ENCODE peak calls at places on chromosome 6, in five cellular contexts. L is GM12892, A is K562, H is HepG2, Y is GM12878. I is an unnamed sample.

GRCh38 chr6:82588020-82588419 is 224.4 kb downstream of the TPBG start:
- DNase-seq in L (no peak), A (no peak), H (no peak), Y (no peak), I (no peak)

GRCh38 chr6:168408504-168409136 is 32.4 kb upstream of the SMOC2 start:
- DNase-seq in L (no peak), A (no peak), H (no peak), Y (no peak), I (no peak)

GRCh38 chr6:20770776-20771175 is 236.5 kb downstream of the CDKAL1 start:
- DNase-seq in L (no peak), A (no peak), H (no peak), Y (no peak), I (no peak)

GRCh38 chr6:5905431-5906339 is 101.0 kb downstream of the NRN1 start:
- DNase-seq in L (no peak), A (no peak), H (no peak), Y (no peak), I (no peak)

GRCh38 chr6:159043236-159043635 is 1.6 kb downstream of the TAGAP start:
- DNase-seq in L (no peak), A (no peak), H (no peak), Y (no peak), I (no peak)

GRCh38 chr6:31898200-31899011 is 908 bp upstream of the EHMT2 start:
- DNase-seq in L (no peak), A (no peak), H (peak), Y (no peak), I (no peak)

GRCh38 chr6:144485531-144485930 is 200.4 kb downstream of the UTRN start:
- DNase-seq in L (no peak), A (no peak), H (no peak), Y (no peak), I (no peak)

GRCh38 chr6:57072108-57072507 is 17.9 kb upstream of the ZNF451 start:
- DNase-seq in L (no peak), A (no peak), H (no peak), Y (no peak), I (no peak)

GRCh38 chr6:120996340-120996739 is 337.9 kb downstream of the TBC1D32 start:
- DNase-seq in L (no peak), A (no peak), H (no peak), Y (no peak), I (no peak)

GRCh38 chr6:168637853-168638252 is 196.9 kb downstream of the SMOC2 start:
- DNase-seq in L (no peak), A (no peak), H (no peak), Y (no peak), I (no peak)

GRCh38 chr6:53246924-53247323 is 98.3 kb upstream of the GCM1 start:
- DNase-seq in L (no peak), A (no peak), H (no peak), Y (no peak), I (no peak)

GRCh38 chr6:44257007-44257752 is at the start of gene SLC35B2:
- DNase-seq in L (peak), A (peak), H (peak), Y (no peak), I (no peak)

GRCh38 chr6:87139236-87139635 is 16.1 kb upstream of the ZNF292 start:
- DNase-seq in L (no peak), A (peak), H (peak), Y (no peak), I (no peak)

GRCh38 chr6:47405273-47405672 is 72.3 kb upstream of the CD2AP start:
- DNase-seq in L (no peak), A (no peak), H (no peak), Y (no peak), I (no peak)

GRCh38 chr6:9634776-9635175 is 780.1 kb downstream of the TFAP2A start:
- DNase-seq in L (no peak), A (no peak), H (no peak), Y (no peak), I (no peak)

GRCh38 chr6:37990762-37991525 is 171.4 kb downstream of the ZFAND3 start:
- DNase-seq in L (no peak), A (no peak), H (no peak), Y (no peak), I (no peak)

GRCh38 chr6:139972116-139972515 is 597.7 kb upstream of the CITED2 start:
- DNase-seq in L (no peak), A (no peak), H (no peak), Y (no peak), I (no peak)

GRCh38 chr6:139970591-139970991 is 596.1 kb upstream of the CITED2 start:
- DNase-seq in L (no peak), A (no peak), H (no peak), Y (no peak), I (no peak)

GRCh38 chr6:139979021-139979721 is 604.7 kb upstream of the CITED2 start:
- DNase-seq in L (no peak), A (no peak), H (no peak), Y (no peak), I (no peak)

GRCh38 chr6:139977887-139978332 is 603.5 kb upstream of the CITED2 start:
- DNase-seq in L (no peak), A (no peak), H (peak), Y (no peak), I (no peak)

DNA sequence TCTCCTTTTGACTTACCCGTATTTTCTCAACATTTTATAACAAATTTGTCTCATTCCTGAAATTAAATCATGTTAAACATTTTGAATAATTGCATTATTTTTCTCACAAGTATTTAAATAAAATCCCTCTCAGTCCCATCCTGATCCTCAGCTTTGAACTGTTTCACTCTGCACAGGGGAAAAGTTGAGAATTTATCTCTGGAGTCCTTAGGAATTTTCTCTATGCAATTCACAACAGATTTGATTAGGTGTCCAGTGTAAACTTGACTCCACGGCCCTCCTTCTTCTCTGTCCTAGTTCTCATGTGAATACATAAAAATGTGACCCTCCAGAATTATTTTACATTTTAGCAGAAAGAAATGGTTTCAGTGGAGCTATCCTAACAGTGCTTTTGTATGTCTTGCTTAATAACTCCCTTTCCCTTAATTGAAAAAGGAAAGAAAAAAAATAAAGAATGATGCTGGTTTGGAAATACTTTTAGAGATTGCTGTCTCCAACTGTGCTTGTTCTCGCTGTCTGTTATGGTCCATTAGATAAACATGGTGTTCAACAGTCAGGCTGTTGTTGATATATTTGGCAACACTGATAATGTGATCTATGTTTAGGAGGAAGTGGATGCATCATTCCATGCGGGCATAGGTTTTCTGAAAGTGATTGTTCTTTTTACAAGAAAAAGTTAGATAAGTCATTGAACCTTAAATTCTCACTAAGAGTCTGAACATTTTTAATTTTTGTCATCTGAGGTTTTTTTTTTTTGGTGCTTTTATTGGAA is 599.3 kb upstream of the CITED2 start:
- DNase-seq in L (no peak), A (no peak), H (no peak), Y (no peak), I (no peak)
- TF ChIP-seq POLR2AphosphoS5 in L (no peak), A (peak), H (no peak), Y (no peak), I (no peak)

GRCh38 chr6:43019152-43019551 is 2.3 kb upstream of the RRP36 start:
- DNase-seq in L (no peak), A (no peak), H (no peak), Y (no peak), I (no peak)

GRCh38 chr6:43016935-43017334 is 2.9 kb downstream of the KLHDC3 start:
- DNase-seq in L (no peak), A (no peak), H (no peak), Y (no peak), I (no peak)

GRCh38 chr6:43020847-43021246 is 576 bp upstream of the RRP36 start:
- DNase-seq in L (no peak), A (no peak), H (no peak), Y (no peak), I (no peak)

GRCh38 chr6:43020052-43020705 is 1.2 kb upstream of the RRP36 start:
- DNase-seq in L (no peak), A (no peak), H (no peak), Y (no peak), I (no peak)

DNA sequence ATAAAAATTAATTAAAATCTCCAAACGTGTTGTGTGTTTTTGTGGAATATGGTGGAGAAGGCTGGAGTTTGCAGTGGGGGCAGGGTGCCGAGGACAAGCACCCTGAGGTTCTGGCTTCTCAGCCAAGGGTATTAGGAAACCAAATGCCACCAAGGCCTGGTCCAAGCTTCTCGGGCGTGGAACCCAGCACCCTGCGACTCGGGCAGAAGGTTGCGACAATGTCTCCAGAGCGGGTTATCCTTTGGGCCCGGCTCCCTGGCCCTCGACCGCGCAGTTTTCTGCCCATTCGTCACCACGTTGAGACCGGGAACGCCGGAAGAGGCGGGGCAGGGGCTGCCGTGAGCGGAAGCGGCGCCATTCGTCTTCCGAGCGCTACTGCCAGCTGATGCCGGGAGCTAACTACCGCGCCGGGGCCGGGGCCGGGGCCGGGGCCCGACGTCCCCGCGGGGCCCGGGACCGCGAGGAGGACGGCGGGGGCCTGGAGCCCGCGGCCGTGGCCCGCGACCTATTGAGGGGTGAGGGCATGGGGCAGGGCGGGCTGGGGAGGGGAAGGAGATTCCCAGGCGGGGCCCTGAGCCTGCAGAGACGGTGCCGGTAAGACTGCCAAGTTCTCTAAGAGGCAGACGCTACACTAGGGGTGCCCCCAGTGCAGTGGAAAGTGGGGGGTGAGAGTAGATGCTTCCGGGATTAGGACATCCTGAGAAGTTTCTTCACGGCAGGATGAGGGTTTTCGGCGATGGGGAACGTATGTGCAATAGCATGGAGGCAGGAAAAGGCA is at the start of gene RRP36:
- DNase-seq in L (peak), A (peak), H (peak), Y (no peak), I (peak)
- TF ChIP-seq POLR2A in L (peak), A (peak), H (peak), Y (peak), I (peak)

DNA sequence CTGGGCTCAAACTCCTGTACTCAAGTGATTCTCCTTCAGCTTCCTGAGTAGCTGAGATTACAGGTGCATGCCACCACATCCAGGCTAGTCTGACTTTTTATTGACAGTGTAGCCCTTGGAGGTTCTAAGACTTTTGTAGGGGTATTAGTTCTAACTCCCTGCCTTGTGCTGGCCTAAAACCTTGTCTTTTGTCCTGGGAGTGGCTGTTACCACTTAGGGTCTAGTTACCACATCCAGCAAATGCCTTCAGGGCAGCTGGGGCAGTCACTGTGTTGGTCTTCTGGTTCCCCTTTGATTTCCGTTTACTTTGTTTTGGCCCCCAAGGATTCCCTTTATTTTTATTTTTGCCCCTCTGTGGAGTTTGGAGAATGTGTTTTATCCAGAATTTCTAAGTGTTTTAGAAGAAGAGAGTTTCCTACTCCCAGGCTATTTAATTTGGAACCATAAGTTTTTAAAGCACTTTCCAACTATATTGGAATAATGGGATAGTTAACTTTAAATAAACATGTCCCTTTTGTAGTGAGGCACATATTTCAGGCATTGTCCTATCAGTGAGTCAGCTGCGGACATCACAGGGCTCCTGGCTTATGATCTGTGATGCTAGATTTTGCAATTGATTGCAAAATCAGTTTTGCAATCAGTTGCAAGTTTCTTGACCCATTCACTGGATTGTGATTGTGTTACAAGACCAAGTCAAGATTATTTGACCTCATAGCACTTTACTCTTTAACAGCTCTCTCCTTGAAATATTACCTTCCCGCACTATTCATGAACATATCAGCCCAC is 25.0 kb downstream of the IL22RA2 start:
- DNase-seq in L (no peak), A (no peak), H (peak), Y (no peak), I (no peak)
- TF ChIP-seq TAF1 in L (no peak), A (no peak), H (no peak), Y (no peak), I (no peak)

DNA sequence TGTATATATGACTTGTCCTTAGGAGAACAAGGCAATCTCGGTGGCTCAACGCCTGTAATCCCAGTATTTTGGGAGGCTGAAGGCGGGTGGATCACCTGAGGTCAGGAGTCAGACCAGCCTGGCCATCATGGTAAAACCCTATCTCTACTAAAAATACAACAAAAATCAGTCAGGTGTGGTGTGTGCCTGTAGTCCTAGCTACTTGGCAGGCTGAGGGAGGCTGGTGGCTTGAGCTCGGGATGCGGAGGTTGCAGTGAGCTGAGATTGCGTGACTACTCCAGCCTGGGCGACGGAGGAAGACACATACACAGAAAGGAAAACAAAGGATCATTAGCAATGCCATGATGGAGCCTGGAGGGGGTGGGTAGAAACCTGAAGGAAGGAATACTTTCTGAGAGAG is 166.6 kb upstream of the RREB1 start:
- DNase-seq in L (no peak), A (no peak), H (no peak), Y (no peak), I (no peak)
- TF ChIP-seq POLR2AphosphoS5 in L (no peak), A (no peak), H (no peak), Y (no peak), I (no peak)

DNA sequence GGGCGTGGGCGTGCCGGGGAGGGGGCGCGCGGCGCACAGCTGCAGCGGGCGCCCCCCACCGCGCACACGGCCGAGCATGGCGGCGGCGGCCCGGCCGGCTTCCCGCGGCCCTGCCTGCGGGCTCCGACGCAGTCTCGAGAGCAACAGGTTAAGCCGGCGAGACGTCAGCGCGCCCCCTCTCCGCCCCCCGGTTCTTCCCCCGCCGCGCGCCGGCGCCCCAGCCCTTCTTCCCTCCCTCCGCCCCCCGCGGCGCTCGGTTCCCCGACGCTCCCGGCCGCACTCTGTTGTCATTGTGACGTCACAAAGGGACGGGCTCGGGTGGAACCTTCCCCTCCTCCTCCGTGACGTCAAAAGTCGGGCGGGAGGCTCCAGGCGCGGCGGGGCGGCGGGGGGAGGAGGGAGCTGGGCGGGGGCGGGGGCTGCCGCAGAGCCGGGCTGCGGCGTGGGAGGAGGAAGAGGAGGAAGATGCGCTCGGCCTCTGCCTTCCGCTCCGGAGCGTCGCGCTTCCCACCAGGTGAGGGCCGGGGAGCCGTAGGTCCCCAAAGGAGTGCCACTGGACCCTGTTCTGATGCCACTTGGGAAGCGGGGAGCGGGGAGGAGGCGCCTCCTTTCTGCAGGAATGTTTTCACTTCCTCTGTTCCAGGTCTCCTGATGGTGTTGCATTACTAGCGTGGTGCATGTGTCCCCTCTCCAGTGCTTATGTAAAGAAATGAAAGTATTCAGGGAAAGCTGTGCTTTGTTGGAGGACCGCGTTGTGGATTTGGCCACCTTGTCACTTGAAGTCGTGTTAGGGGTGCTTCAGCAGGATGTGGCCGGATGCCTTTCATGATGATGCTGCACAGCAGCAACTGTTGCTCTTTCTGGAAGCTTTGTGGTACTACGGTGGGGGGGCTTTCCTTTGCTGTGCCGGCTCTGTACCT is 2.8 kb downstream of the JARID2 start:
- DNase-seq in L (peak), A (peak), H (peak), Y (peak), I (peak)
- TF ChIP-seq POLR2A in L (peak), A (peak), H (peak), Y (peak), I (no peak)

GRCh38 chr6:16337280-16337975 is 99.0 kb downstream of the GMPR start:
- DNase-seq in L (no peak), A (no peak), H (no peak), Y (no peak), I (no peak)
- TF ChIP-seq TAF1 in L (no peak), A (no peak), H (no peak), Y (no peak), I (no peak)

I was measured in GM12891.